ENCODE peak calls at places on chromosomes 5 and 9, in nine cellular contexts. S is AG09319, G is endodermal cell, U is foreskin fibroblast, C is left ventricle myocardium inferior, D is RWPE1, L is brain microvascular endothelial cell, X is mucosa of descending colon, I is B cell. Z is an unnamed sample.

GRCh38 chr9:131823701-131824146 is 83.8 kb upstream of the RAPGEF1 start:
- DNase-seq in S (no peak), G (no peak), U (no peak), C (no peak), D (no peak), L (no peak), X (no peak), I (no peak), Z (no peak)

GRCh38 chr5:138594305-138595058 is 19.3 kb upstream of the HSPA9 start:
- DNase-seq in S (no peak), G (no peak), U (no peak), C (no peak), D (no peak), L (no peak), X (no peak), I (no peak), Z (no peak)

GRCh38 chr9:116632990-116633441 is 54.1 kb upstream of the TRIM32 start:
- DNase-seq in S (no peak), G (no peak), U (peak; percentile 80), C (no peak), D (no peak), L (peak; percentile 46), X (no peak), I (no peak), Z (no peak)

GRCh38 chr9:114655689-114656088 is 1.9 kb downstream of the TEX53 start:
- DNase-seq in S (no peak), G (no peak), U (peak; percentile 51), C (no peak), D (no peak), L (peak; percentile 57), X (no peak), I (no peak), Z (no peak)

GRCh38 chr5:25362799-25363198 is 718.0 kb upstream of the CDH10 start:
- DNase-seq in S (no peak), G (no peak), U (no peak), C (no peak), D (peak; percentile 5), L (no peak), X (no peak), I (no peak), Z (no peak)

GRCh38 chr5:458547-459353 is 15.8 kb downstream of the EXOC3 start:
- DNase-seq in S (peak; percentile 18), G (peak; percentile 25), U (no peak), C (peak; percentile 7), D (peak; percentile 94), L (no peak), X (no peak), I (no peak), Z (peak; percentile 70)

GRCh38 chr5:58615931-58616330 is 33.1 kb downstream of the RAB3C start:
- DNase-seq in S (no peak), G (no peak), U (no peak), C (no peak), D (no peak), L (no peak), X (no peak), I (no peak), Z (no peak)

GRCh38 chr9:73042155-73042554 is 89.3 kb upstream of the ALDH1A1 start:
- DNase-seq in S (no peak), G (no peak), U (peak; percentile 28), C (no peak), D (peak; percentile 18), L (no peak), X (no peak), I (no peak), Z (no peak)

GRCh38 chr5:169795311-169795710 is 158.2 kb downstream of the DOCK2 start:
- DNase-seq in S (no peak), G (no peak), U (no peak), C (no peak), D (peak; percentile 44), L (no peak), X (no peak), I (no peak), Z (no peak)

GRCh38 chr5:96517294-96517693 is 84.2 kb upstream of the PCSK1 start:
- DNase-seq in S (peak; percentile 64), G (no peak), U (no peak), C (no peak), D (no peak), L (peak; percentile 4), X (no peak), I (no peak), Z (no peak)

GRCh38 chr5:6504677-6505414 is 56.2 kb downstream of the UBE2QL1 start:
- DNase-seq in S (no peak), G (peak; percentile 24), U (no peak), C (no peak), D (peak; percentile 19), L (no peak), X (no peak), I (no peak), Z (no peak)

GRCh38 chr9:27572566-27572917 is 739 bp downstream of the C9orf72 start:
- DNase-seq in S (no peak), G (peak; percentile 65), U (peak; percentile 45), C (no peak), D (peak; percentile 37), L (peak; percentile 34), X (peak; percentile 66), I (peak; percentile 42), Z (no peak)

GRCh38 chr5:42641321-42642005 is 115.2 kb upstream of the CCDC152 start:
- DNase-seq in S (no peak), G (no peak), U (no peak), C (no peak), D (peak; percentile 64), L (peak; percentile 2), X (no peak), I (no peak), Z (no peak)

GRCh38 chr9:81456431-81456970 is 232.8 kb downstream of the TLE1 start:
- DNase-seq in S (no peak), G (no peak), U (peak; percentile 46), C (no peak), D (no peak), L (peak; percentile 48), X (no peak), I (no peak), Z (no peak)

GRCh38 chr9:135794057-135794335 is 92.0 kb downstream of the KCNT1 start:
- DNase-seq in S (no peak), G (no peak), U (no peak), C (no peak), D (no peak), L (no peak), X (no peak), I (no peak), Z (no peak)

GRCh38 chr5:2017540-2018389 is 135.0 kb upstream of the IRX4 start:
- DNase-seq in S (no peak), G (peak; percentile 80), U (no peak), C (no peak), D (no peak), L (peak; percentile 17), X (peak; percentile 41), I (no peak), Z (no peak)
- TF ChIP-seq CTCF in S (peak; percentile 29), G (peak; percentile 82), U (peak; percentile 39), C (peak; percentile 47), D (peak; percentile 23), L (peak; percentile 47), X (peak; percentile 10), I (peak; percentile 17), Z (peak; percentile 45)

DNA sequence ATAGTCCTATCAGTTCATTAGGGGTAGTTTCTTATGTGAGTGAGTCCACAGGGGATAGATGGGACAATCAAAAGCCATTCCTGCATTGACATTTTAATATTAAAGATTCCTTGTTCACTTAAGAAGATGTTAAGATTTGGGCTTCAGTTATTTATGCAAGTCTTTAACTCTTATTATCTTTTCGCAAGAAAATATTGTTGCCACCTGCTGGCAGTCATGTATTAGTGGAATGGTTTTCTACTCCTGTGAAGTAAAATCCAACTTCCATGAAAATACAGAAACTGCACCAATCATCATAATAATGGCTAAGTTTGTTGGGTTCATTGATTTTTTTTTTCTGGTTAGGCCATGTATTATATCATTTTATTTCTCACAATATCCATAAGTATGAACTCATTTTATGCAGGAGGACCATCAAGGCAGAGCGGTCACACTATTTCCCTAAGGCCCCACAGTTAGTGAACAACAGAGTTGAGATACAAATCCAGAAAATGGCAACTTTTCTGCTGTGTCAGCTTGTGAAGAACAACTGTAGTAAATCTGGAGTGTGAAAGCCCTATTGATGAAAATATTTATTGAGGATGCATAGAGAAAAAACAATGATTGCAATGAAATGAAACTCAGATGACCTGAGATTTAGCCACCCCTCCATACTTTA is 88.5 kb upstream of the TXNDC8 start:
- DNase-seq in S (no peak), G (no peak), U (peak; percentile 19), C (no peak), D (peak; percentile 29), L (no peak), X (no peak), I (no peak), Z (no peak)
- TF ChIP-seq CTCF in S (peak; percentile 31), G (no peak), U (peak; percentile 45), C (peak; percentile 33), D (peak; percentile 76), L (peak; percentile 37), X (no peak), I (no peak), Z (peak; percentile 59)

DNA sequence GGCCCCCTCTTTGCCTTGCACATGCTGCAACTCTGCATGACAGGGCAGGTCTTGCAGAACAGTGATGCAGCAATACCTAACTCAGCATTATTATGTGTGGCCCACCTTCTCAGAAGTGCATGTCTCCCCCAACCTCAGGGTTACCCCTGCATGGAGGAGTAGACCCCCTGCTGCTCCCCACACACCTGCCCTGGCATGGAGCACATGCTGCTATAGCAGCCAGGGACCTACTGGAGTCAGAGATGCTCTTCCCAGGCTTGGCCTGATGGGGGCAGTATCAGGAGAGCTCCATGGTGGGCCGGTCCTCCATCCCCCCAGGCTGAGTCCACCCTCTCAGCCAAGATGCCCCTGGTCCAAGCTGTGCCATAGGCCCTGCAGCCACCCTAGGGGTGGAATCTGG is 13.2 kb upstream of the BOD1 start:
- DNase-seq in S (no peak), G (peak; percentile 90), U (no peak), C (no peak), D (no peak), L (no peak), X (no peak), I (no peak), Z (no peak)
- TF ChIP-seq CTCF in S (no peak), G (peak; percentile 87), U (peak; percentile 15), C (peak; percentile 29), D (no peak), L (peak; percentile 57), X (no peak), I (no peak), Z (peak; percentile 58)

DNA sequence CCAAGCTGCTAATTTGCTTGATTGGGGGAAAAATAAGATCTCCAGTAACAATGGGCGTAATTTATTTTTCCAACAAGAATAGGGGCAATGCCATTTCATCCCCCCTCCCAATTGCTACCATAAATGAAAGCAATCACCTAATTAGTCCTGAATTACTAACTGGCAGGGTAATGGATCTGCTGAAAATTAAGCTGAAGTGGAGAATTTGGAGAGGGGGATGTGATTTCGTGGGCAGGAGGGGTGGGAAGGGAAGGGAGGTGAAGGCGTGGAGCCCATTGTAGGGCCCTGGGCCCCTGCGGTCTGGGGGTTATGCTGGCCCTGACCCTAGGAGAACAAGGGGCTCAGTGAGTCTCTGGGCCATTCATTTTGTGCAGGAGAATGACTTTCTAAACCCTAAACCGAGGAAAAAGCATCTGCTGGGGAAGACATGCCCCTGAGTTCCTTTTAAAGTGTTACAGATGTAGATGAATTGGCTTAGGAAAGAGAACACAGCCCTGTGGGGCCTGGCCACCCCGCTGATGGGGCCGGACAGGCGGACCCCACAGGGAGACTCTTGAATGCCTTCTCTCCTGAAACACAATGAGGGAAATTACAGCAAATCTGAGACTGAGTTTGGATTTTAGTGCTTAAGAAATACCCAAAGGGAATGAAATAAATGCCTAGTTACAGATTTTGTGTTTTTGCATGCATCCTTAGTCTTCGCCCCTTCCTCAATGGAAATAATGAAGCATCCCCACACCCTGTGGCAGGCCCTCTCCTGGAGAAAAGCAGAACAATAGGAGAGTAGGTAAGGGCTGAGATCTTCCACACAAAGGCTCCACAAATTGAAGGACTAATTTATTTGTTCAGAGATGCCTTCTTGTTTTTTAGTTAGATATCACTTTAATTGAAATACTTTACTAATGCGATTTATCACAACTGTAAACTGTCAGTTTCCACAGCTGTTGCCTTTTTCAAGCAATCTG is 143.2 kb downstream of the PSAT1 start:
- DNase-seq in S (no peak), G (no peak), U (no peak), C (no peak), D (no peak), L (no peak), X (no peak), I (no peak), Z (no peak)
- TF ChIP-seq CTCF in S (no peak), G (peak; percentile 48), U (no peak), C (no peak), D (no peak), L (peak; percentile 31), X (no peak), I (no peak), Z (no peak)

Z was measured in epithelial cell of proximal tubule.